ENCODE peak calls at places on chromosome X, in six cellular contexts. Q is spleen, Y is A549, D is heart left ventricle, Z is gastrocnemius medialis, M is body of pancreas. W is an unnamed sample.

GRCh38 chrX:19514791-19515614 is at the start of gene MAP3K15:
- DNase-seq in Q (peak; percentile 80), Y (peak; percentile 66), D (no peak), Z (no peak), M (peak; percentile 30), W (no peak)

GRCh38 chrX:39149761-39150160 is 348.5 kb downstream of the MID1IP1 start:
- DNase-seq in Q (peak; percentile 90), Y (no peak), D (peak; percentile 53), Z (peak; percentile 63), M (peak; percentile 83), W (peak; percentile 84)

GRCh38 chrX:56793533-56794320 is 64.7 kb downstream of the NBDY start:
- DNase-seq in Q (peak; percentile 62), Y (no peak), D (no peak), Z (no peak), M (no peak), W (peak; percentile 38)

GRCh38 chrX:97628807-97629596 is 745.3 kb downstream of the RPA4 start:
- DNase-seq in Q (no peak), Y (no peak), D (no peak), Z (no peak), M (no peak), W (no peak)

GRCh38 chrX:8684201-8684600 is 47.7 kb downstream of the ANOS1 start:
- DNase-seq in Q (no peak), Y (no peak), D (no peak), Z (no peak), M (no peak), W (no peak)

GRCh38 chrX:134604701-134605271 is 53.5 kb downstream of the PLAC1 start:
- DNase-seq in Q (no peak), Y (peak; percentile 14), D (no peak), Z (peak; percentile 12), M (peak; percentile 43), W (no peak)

GRCh38 chrX:69186651-69187050 is 21.4 kb upstream of the PJA1 start:
- DNase-seq in Q (no peak), Y (no peak), D (no peak), Z (no peak), M (no peak), W (no peak)

GRCh38 chrX:110310896-110311295 is 7.0 kb downstream of the AMMECR1 start:
- DNase-seq in Q (no peak), Y (no peak), D (no peak), Z (no peak), M (no peak), W (no peak)

GRCh38 chrX:8636442-8636841 is 95.5 kb downstream of the ANOS1 start:
- DNase-seq in Q (no peak), Y (no peak), D (no peak), Z (no peak), M (no peak), W (no peak)

GRCh38 chrX:63128509-63128908 is 222.6 kb downstream of the SPIN4 start:
- DNase-seq in Q (no peak), Y (no peak), D (no peak), Z (no peak), M (peak; percentile 10), W (no peak)

GRCh38 chrX:3066555-3066954 is 25.3 kb downstream of the ARSF start:
- DNase-seq in Q (no peak), Y (no peak), D (peak; percentile 33), Z (peak; percentile 9), M (peak; percentile 61), W (no peak)

GRCh38 chrX:13647709-13648212 is 5.2 kb upstream of the TCEANC start:
- DNase-seq in Q (no peak), Y (no peak), D (peak; percentile 33), Z (peak; percentile 21), M (peak; percentile 34), W (no peak)

GRCh38 chrX:123348468-123348867 is 164.4 kb downstream of the GRIA3 start:
- DNase-seq in Q (no peak), Y (no peak), D (no peak), Z (no peak), M (no peak), W (no peak)

GRCh38 chrX:54076903-54077302 is 32.6 kb upstream of the PHF8 start:
- DNase-seq in Q (no peak), Y (no peak), D (no peak), Z (no peak), M (no peak), W (no peak)

GRCh38 chrX:19636989-19637388 is 121.7 kb upstream of the MAP3K15 start:
- DNase-seq in Q (no peak), Y (no peak), D (no peak), Z (no peak), M (no peak), W (no peak)

GRCh38 chrX:119041175-119041574 is 31.6 kb upstream of the CT47C1 start:
- DNase-seq in Q (no peak), Y (peak; percentile 44), D (peak; percentile 57), Z (peak; percentile 43), M (peak; percentile 31), W (no peak)

GRCh38 chrX:138128025-138128671 is 562.2 kb downstream of the ZIC3 start:
- DNase-seq in Q (no peak), Y (peak; percentile 5), D (no peak), Z (no peak), M (no peak), W (no peak)

GRCh38 chrX:106437407-106437806 is 174.4 kb upstream of the RADX start:
- DNase-seq in Q (no peak), Y (no peak), D (no peak), Z (no peak), M (no peak), W (no peak)

GRCh38 chrX:106436695-106437094 is 175.1 kb upstream of the RADX start:
- DNase-seq in Q (no peak), Y (no peak), D (no peak), Z (no peak), M (no peak), W (no peak)
- H3K27ac ChIP-seq in Q (no peak overlapping the region), Y (no peak overlapping the region), D (no peak overlapping the region), Z (no peak overlapping the region), M (no peak overlapping the region), W (no peak overlapping the region)

GRCh38 chrX:131201986-131202385 is 87.1 kb downstream of the IGSF1 start:
- DNase-seq in Q (no peak), Y (no peak), D (no peak), Z (no peak), M (no peak), W (no peak)

GRCh38 chrX:131199086-131199485 is 90.0 kb downstream of the IGSF1 start:
- DNase-seq in Q (no peak), Y (no peak), D (no peak), Z (no peak), M (no peak), W (no peak)

DNA sequence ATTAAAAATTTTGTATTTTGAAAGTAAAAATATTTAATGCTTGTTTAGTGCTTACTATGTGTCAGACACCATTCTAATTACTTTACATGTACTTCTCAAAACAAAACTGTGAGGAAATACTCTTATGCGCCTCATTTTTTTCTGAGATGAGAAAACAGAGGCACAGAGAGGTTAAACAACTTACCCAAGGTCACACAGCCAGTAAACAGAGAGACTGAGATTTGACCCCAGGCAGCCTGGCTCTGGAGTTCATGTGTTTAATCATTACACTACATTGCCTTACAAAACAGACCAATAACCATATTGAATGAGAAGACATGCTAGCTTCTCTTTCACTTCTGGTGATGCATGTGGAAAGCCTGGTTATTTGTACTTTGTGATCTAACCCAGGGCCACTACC is 86.3 kb downstream of the IGSF1 start:
- DNase-seq in Q (no peak), Y (no peak), D (no peak), Z (no peak), M (no peak), W (no peak)
- H3K9me3 ChIP-seq in Q (no peaks in the 10 kb centered on the region), Y (no peaks in the 10 kb centered on the region), D (no peaks in the 10 kb centered on the region), Z (no peaks in the 10 kb centered on the region), M (no peaks in the 10 kb centered on the region), W (no peaks in the 10 kb centered on the region)

DNA sequence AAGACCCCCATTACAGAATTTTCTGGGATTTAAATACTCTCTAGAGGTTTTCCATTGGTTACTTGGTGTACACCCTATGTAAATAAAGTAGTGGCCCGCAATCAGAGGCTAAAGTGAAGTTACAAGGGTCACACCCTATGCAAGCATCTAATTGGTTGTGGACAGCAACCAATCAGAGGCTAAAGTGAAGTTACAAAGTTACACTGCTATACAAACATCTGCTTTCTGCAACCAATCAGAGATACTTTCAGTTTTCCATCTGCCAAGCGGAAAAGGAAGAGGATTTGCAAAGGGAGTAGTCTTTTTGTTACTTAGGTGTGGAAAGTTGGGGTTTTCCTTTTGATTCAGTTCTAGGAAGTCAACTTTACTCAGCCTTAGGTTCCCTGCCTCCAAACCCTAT is 2.0 kb upstream of the ATRX start:
- DNase-seq in Q (no peak), Y (peak; percentile 66), D (no peak), Z (no peak), M (no peak), W (no peak)
- TF ChIP-seq POLR2A in Q (no peak), Y (no peak), D (no peak), Z (no peak), M (no peak), W (no peak)

GRCh38 chrX:50471390-50471789 is 765 bp upstream of the DGKK start:
- DNase-seq in Q (no peak), Y (no peak), D (no peak), Z (no peak), M (no peak), W (no peak)

GRCh38 chrX:50470103-50471031 is at the start of gene DGKK:
- DNase-seq in Q (peak; percentile 64), Y (no peak), D (no peak), Z (no peak), M (no peak), W (no peak)

GRCh38 chrX:50469206-50469605 is 1.4 kb downstream of the DGKK start:
- DNase-seq in Q (no peak), Y (no peak), D (no peak), Z (no peak), M (no peak), W (no peak)
- H3K27ac ChIP-seq in Q (no peak overlapping the region), Y (no peak overlapping the region), D (no peak overlapping the region), Z (no peak overlapping the region), M (no peak overlapping the region), W (no peak overlapping the region)

DNA sequence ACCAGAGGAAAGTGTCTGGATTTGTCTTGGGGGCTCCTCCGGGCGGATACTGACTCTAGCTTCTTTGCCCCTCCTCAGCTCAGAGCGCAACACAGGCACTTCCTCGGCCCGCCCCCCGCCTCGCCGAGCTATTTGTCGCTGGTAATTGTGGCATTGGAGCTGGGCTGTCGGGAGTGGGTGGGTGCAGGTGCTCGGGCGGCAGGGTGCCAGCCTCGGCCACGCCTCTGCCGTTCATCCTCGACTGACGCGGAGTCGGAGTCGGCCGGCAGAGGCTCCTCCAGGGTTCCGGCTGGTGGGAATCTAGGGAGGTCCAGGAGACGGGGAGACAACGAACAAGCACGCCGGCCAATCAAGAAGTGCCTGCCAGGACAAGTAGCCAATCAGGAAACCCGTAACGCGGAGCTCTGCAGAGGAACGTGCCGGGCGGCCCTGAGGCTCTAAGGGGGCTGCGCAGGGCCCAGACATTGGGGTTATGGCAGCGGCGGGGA is 3.9 kb upstream of the SYN1 start:
- DNase-seq in Q (peak; percentile 79), Y (peak; percentile 66), D (peak; percentile 61), Z (no peak), M (peak; percentile 44), W (peak; percentile 59)
- H3K9me3 ChIP-seq in Q (no peaks in the 10 kb centered on the region), Y (no peaks in the 10 kb centered on the region), D (no peaks in the 10 kb centered on the region), Z (no peaks in the 10 kb centered on the region), M (no peaks in the 10 kb centered on the region), W (no peaks in the 10 kb centered on the region)

W was measured in suprapubic skin.